ENCODE peak calls at places on chromosomes 16 and 17, in six cellular contexts. C is A549, N is K562, Q is endothelial cell of umbilical vein, L is GM12878, P is HepG2. U is an unnamed sample.

GRCh38 chr17:4232168-4232813 is 31.5 kb downstream of the ANKFY1 start:
- DNase-seq in C (no peak), N (no peak), Q (no peak), L (no peak), P (no peak), U (peak)

GRCh38 chr16:89246903-89247733 is 29.6 kb downstream of the ZNF778 start:
- DNase-seq in C (peak), N (peak), Q (peak), L (peak), P (peak), U (peak)

GRCh38 chr17:79545251-79546005 is 65.4 kb downstream of the RBFOX3 start:
- DNase-seq in C (no peak), N (no peak), Q (no peak), L (no peak), P (no peak), U (no peak)

GRCh38 chr17:16989230-16989952 is 17.5 kb upstream of the TNFRSF13B start:
- DNase-seq in C (no peak), N (no peak), Q (no peak), L (peak), P (no peak), U (peak)

GRCh38 chr16:3514621-3515020 is 13.8 kb downstream of the CLUAP1 start:
- DNase-seq in C (no peak), N (no peak), Q (no peak), L (no peak), P (no peak), U (no peak)

GRCh38 chr16:59783191-59783590 is 1049.1 kb upstream of the GOT2 start:
- DNase-seq in C (no peak), N (no peak), Q (no peak), L (no peak), P (no peak), U (no peak)

GRCh38 chr17:43832976-43833829 is at the start of gene MPP3:
- DNase-seq in C (peak), N (peak), Q (peak), L (no peak), P (no peak), U (peak)

GRCh38 chr17:8063761-8064589 is 23.5 kb downstream of the ALOX12B start:
- DNase-seq in C (no peak), N (no peak), Q (no peak), L (no peak), P (no peak), U (no peak)

GRCh38 chr16:70684146-70685060 is 1.4 kb downstream of the MTSS2 start:
- DNase-seq in C (no peak), N (no peak), Q (no peak), L (no peak), P (no peak), U (no peak)

GRCh38 chr17:70190959-70191805 is 21.9 kb downstream of the KCNJ2 start:
- DNase-seq in C (no peak), N (no peak), Q (no peak), L (no peak), P (no peak), U (no peak)

GRCh38 chr16:78505544-78506371 is 406.3 kb downstream of the WWOX start:
- DNase-seq in C (no peak), N (no peak), Q (no peak), L (no peak), P (peak), U (no peak)

GRCh38 chr16:3148256-3149192 is 13.7 kb downstream of the ZNF213 start:
- DNase-seq in C (no peak), N (no peak), Q (no peak), L (no peak), P (no peak), U (no peak)

GRCh38 chr16:6926341-6926740 is 406.3 kb upstream of the RBFOX1 start:
- DNase-seq in C (no peak), N (no peak), Q (no peak), L (no peak), P (no peak), U (no peak)

GRCh38 chr16:58937661-58938060 is 203.5 kb upstream of the GOT2 start:
- DNase-seq in C (no peak), N (no peak), Q (no peak), L (no peak), P (no peak), U (peak)

GRCh38 chr17:71472809-71473789 is 647.7 kb upstream of the SOX9 start:
- DNase-seq in C (peak), N (peak), Q (no peak), L (no peak), P (peak), U (peak)

GRCh38 chr16:69929480-69929879 is 21.7 kb upstream of the CLEC18A start:
- DNase-seq in C (no peak), N (no peak), Q (no peak), L (no peak), P (no peak), U (no peak)

GRCh38 chr16:49700222-49700927 is 155.5 kb downstream of the ZNF423 start:
- DNase-seq in C (no peak), N (no peak), Q (no peak), L (no peak), P (no peak), U (no peak)

GRCh38 chr17:36885761-36886365 is 51.4 kb upstream of the LHX1 start:
- DNase-seq in C (no peak), N (no peak), Q (no peak), L (no peak), P (no peak), U (no peak)

GRCh38 chr17:14575349-14575966 is 274.6 kb downstream of the HS3ST3B1 start:
- DNase-seq in C (no peak), N (no peak), Q (no peak), L (no peak), P (peak), U (no peak)

GRCh38 chr17:45101546-45101882 is 30.8 kb downstream of the PLCD3 start:
- DNase-seq in C (no peak), N (no peak), Q (no peak), L (no peak), P (no peak), U (no peak)

GRCh38 chr17:54439816-54440215 is 460.8 kb upstream of the TOM1L1 start:
- DNase-seq in C (no peak), N (no peak), Q (no peak), L (no peak), P (no peak), U (no peak)

GRCh38 chr17:81831563-81831956 is 1.5 kb downstream of the MCRIP1 start:
- DNase-seq in C (no peak), N (no peak), Q (no peak), L (no peak), P (no peak), U (no peak)

GRCh38 chr16:56424791-56425438 is 430 bp downstream of the AMFR start:
- DNase-seq in C (no peak), N (peak), Q (peak), L (no peak), P (no peak), U (peak)

GRCh38 chr17:74943808-74944522 is 8.3 kb downstream of the OTOP3 start:
- DNase-seq in C (peak), N (no peak), Q (no peak), L (no peak), P (no peak), U (no peak)

GRCh38 chr16:21704266-21704665 is 40.5 kb downstream of the OTOA start:
- DNase-seq in C (no peak), N (no peak), Q (no peak), L (no peak), P (no peak), U (no peak)
- TF ChIP-seq CTCF in C (no peak), N (no peak), Q (no peak), L (no peak), P (no peak), U (no peak)

DNA sequence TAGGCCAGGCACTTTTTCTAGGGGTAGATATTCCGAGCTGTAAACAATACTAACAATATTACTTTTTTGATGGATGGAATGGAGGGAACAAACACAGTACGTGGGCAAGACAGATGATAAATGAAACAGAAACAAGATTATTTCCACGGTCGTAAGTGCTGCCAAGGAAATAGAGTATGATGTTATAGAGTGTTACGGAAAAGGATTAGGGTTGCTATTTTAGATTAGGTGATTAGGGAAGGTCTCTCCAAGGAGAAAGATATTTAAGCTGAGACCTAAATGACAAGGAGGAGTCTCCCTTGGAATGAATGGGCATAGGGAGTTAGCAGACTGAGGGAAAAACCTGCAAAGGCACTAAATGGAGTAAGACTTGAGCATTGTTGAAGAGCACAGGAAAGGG is 8.3 kb downstream of the ADPRM start:
- DNase-seq in C (no peak), N (no peak), Q (no peak), L (no peak), P (no peak), U (no peak)
- TF ChIP-seq MYC in C (no peak), N (no peak), Q (no peak), L (no peak), P (no peak), U (no peak)

GRCh38 chr17:49741009-49741691 is 22.8 kb downstream of the FAM117A start:
- DNase-seq in C (no peak), N (no peak), Q (no peak), L (no peak), P (no peak), U (peak)
- TF ChIP-seq POLR2A in C (no peak), N (no peak), Q (no peak), L (no peak), P (no peak), U (no peak)

GRCh38 chr17:28598389-28598788 is 436 bp downstream of the SPAG5 start:
- DNase-seq in C (no peak), N (no peak), Q (no peak), L (no peak), P (no peak), U (no peak)

GRCh38 chr17:28598799-28599310 is at the start of gene SPAG5:
- DNase-seq in C (peak), N (peak), Q (peak), L (peak), P (peak), U (peak)

GRCh38 chr17:28597606-28598383 is 1.0 kb downstream of the SPAG5 start:
- DNase-seq in C (no peak), N (no peak), Q (no peak), L (no peak), P (peak), U (peak)

DNA sequence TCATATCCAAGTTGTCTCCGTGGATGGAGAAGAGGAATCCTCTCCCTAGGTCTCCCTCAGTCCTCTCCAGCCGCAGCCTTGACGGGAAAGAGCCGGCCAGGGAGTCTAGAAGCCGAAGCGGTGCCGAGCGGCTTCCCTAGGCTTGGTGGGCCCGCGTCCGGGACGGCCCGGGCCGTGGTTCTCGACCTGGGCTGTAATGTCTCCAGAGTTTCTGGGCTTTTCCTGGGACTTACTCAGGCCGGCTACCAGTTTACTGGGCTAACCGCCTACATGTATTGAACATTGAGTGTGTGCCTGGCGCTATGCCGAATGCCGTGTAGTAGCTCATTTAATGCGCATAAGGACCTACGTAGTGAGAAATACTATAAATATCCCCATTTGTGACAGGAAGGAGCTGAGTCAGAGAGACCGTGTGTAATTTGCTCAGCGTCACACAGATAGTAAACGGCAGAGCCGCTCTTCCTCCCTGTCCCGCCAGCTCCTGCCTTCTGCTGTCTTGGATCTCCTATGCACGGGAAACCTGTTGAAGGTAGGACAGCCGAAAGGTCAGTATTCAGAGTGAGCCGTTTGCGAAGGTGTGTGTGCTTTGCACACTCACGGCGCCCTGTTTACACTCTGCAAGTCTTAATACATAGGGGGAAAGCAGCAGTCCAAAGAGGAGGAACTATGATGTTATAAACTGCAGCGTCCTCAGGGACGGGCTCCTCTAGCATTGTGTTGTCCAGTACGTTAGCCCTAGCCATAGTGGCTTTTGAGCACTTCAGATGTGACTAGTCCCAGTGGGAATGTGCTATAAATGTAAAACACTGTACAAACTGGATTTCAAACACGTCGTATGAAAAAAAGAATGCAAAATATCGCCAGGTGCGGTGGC is 723 bp upstream of the SPAG5 start:
- DNase-seq in C (peak), N (peak), Q (peak), L (peak), P (peak), U (peak)
- TF ChIP-seq CTCF in C (no peak), N (no peak), Q (no peak), L (no peak), P (no peak), U (no peak)

GRCh38 chr16:1295465-1295864 is 14.0 kb upstream of the UBE2I start:
- DNase-seq in C (no peak), N (no peak), Q (no peak), L (no peak), P (no peak), U (no peak)
- TF ChIP-seq MYC in C (no peak), N (no peak), Q (no peak), L (no peak), P (no peak), U (no peak)

GRCh38 chr16:66961065-66961744 is at the start of gene CES3:
- DNase-seq in C (peak), N (peak), Q (peak), L (no peak), P (peak), U (peak)
- TF ChIP-seq POLR2A in C (no peak), N (no peak), Q (no peak), L (no peak), P (peak), U (no peak)